ENCODE peak calls at places on chromosomes 16 and 17, in nine cellular contexts. Z, A, E, S, K, C, V, D and U are unnamed samples.

GRCh38 chr17:66150708-66151107 is 41.2 kb downstream of the CEP112 start:
- DNase-seq in V (no peak), S (no peak), Z (no peak), D (no peak), C (no peak), K (no peak), E (no peak), A (no peak), U (no peak)

GRCh38 chr16:11743308-11744074 is 834 bp upstream of the TXNDC11 start:
- DNase-seq in Z (no peak), V (no peak), A (peak; percentile 15), K (no peak), D (peak; percentile 52), S (peak; percentile 71), C (peak; percentile 22), E (no peak), U (peak; percentile 38)

GRCh38 chr17:74257311-74257710 is 16.7 kb upstream of the DNAI2 start:
- DNase-seq in Z (no peak), V (no peak), D (no peak), K (no peak), S (no peak), A (no peak), C (no peak), E (no peak), U (no peak)

GRCh38 chr16:20918486-20919239 is 18.1 kb downstream of the LYRM1 start:
- DNase-seq in D (no peak), S (peak; percentile 96), A (no peak), V (no peak), C (no peak), Z (no peak), K (no peak), E (no peak), U (no peak)

GRCh38 chr17:83082435-83082834 is 3.0 kb downstream of the METRNL start:
- DNase-seq in V (no peak), E (no peak), C (no peak), Z (no peak), K (no peak), S (no peak), A (no peak), D (peak; percentile 37), U (no peak)

GRCh38 chr16:31157136-31157535 is 7.3 kb upstream of the PRSS36 start:
- DNase-seq in S (no peak), V (no peak), K (no peak), E (no peak), C (no peak), D (no peak), Z (no peak), A (no peak), U (no peak)

GRCh38 chr16:50326835-50327465 is 41.8 kb downstream of the BRD7 start:
- DNase-seq in D (peak; percentile 68), K (no peak), C (peak; percentile 59), E (no peak), V (no peak), Z (no peak), A (peak; percentile 60), S (peak; percentile 48), U (no peak)

GRCh38 chr17:1227917-1228751 is 42.1 kb upstream of the BHLHA9 start:
- DNase-seq in C (no peak), K (no peak), S (no peak), A (no peak), D (peak; percentile 90), V (no peak), E (no peak), Z (no peak), U (no peak)

GRCh38 chr17:60258313-60258712 is 108.5 kb downstream of the CA4 start:
- DNase-seq in V (no peak), S (no peak), K (no peak), D (no peak), E (no peak), A (no peak), C (no peak), Z (no peak), U (no peak)

GRCh38 chr16:75679366-75679765 is 2.6 kb upstream of the CPHXL2 start:
- DNase-seq in C (no peak), Z (no peak), S (no peak), K (no peak), E (no peak), V (no peak), D (no peak), A (no peak), U (no peak)

GRCh38 chr16:31200821-31201510 is 1.6 kb downstream of the PYCARD start:
- DNase-seq in V (no peak), S (peak; percentile 78), K (no peak), E (no peak), C (no peak), D (peak; percentile 49), Z (peak; percentile 42), A (no peak), U (no peak)

GRCh38 chr17:34000639-34001038 is 254.4 kb upstream of the CCL2 start:
- DNase-seq in D (no peak), Z (no peak), A (no peak), E (no peak), V (no peak), C (no peak), K (no peak), S (no peak), U (no peak)

GRCh38 chr16:31536804-31537361 is 9.2 kb downstream of the AHSP start:
- DNase-seq in D (no peak), A (no peak), E (no peak), S (no peak), Z (no peak), C (no peak), V (no peak), K (no peak), U (no peak)

GRCh38 chr17:65532491-65532890 is 29.0 kb downstream of the AXIN2 start:
- DNase-seq in C (no peak), S (no peak), D (no peak), V (no peak), K (no peak), Z (no peak), E (peak; percentile 3), A (no peak), U (no peak)

GRCh38 chr17:2203818-2204217 is 99.8 kb downstream of the SMG6 start:
- DNase-seq in S (no peak), V (no peak), A (no peak), E (no peak), D (no peak), Z (no peak), K (no peak), C (no peak), U (no peak)

GRCh38 chr16:19804538-19805323 is 79.9 kb downstream of the GPRC5B start:
- DNase-seq in A (peak; percentile 5), S (no peak), C (peak; percentile 16), V (peak; percentile 76), D (peak; percentile 47), Z (peak; percentile 6), K (peak; percentile 32), E (peak; percentile 74), U (no peak)

GRCh38 chr17:9272506-9272905 is 251.2 kb downstream of the NTN1 start:
- DNase-seq in C (no peak), D (no peak), E (no peak), K (no peak), A (no peak), S (peak; percentile 52), V (no peak), Z (no peak), U (no peak)

GRCh38 chr17:77756846-77757610 is 201.5 kb upstream of the TNRC6C start:
- DNase-seq in A (no peak), E (no peak), V (no peak), D (no peak), Z (no peak), S (no peak), C (no peak), K (no peak), U (no peak)

GRCh38 chr16:23642246-23642774 is 1.0 kb downstream of the DCTN5 start:
- DNase-seq in A (no peak), K (no peak), E (no peak), C (no peak), V (no peak), Z (no peak), D (no peak), S (no peak), U (no peak)

GRCh38 chr17:39611441-39612112 is 3.9 kb upstream of the NEUROD2 start:
- DNase-seq in E (no peak), A (no peak), Z (no peak), K (no peak), S (no peak), D (no peak), C (no peak), V (no peak), U (no peak)

GRCh38 chr17:1414634-1415033 is 14.6 kb upstream of the YWHAE start:
- DNase-seq in Z (no peak), K (no peak), D (no peak), C (no peak), E (no peak), V (no peak), S (no peak), A (no peak), U (no peak)

GRCh38 chr16:85256190-85256739 is 144.0 kb upstream of the CIBAR2 start:
- DNase-seq in V (no peak), C (no peak), E (no peak), K (no peak), A (no peak), Z (no peak), S (no peak), D (peak; percentile 51), U (no peak)

GRCh38 chr16:722835-723633 is 2.1 kb downstream of the ANTKMT start:
- DNase-seq in A (no peak), Z (no peak), D (no peak), E (no peak), C (no peak), K (no peak), V (no peak), S (no peak), U (no peak)

GRCh38 chr17:39555368-39555767 is 52.4 kb downstream of the NEUROD2 start:
- DNase-seq in V (no peak), K (no peak), S (no peak), C (no peak), E (no peak), D (no peak), A (no peak), Z (no peak), U (no peak)

GRCh38 chr17:59332890-59333377 is 1.5 kb downstream of the YPEL2 start:
- DNase-seq in Z (no peak), E (no peak), S (peak; percentile 67), D (no peak), C (no peak), V (no peak), K (no peak), A (no peak), U (no peak)

GRCh38 chr16:86874141-86874540 is 295.8 kb downstream of the FOXL1 start:
- DNase-seq in Z (peak; percentile 18), D (peak; percentile 31), V (no peak), E (no peak), K (no peak), C (peak; percentile 59), A (peak; percentile 3), S (peak; percentile 42), U (no peak)

GRCh38 chr16:51565149-51565548 is 414.1 kb upstream of the SALL1 start:
- DNase-seq in Z (no peak), K (no peak), S (no peak), V (no peak), A (no peak), E (no peak), C (no peak), D (no peak), U (no peak)

GRCh38 chr17:57311281-57312216 is 55.2 kb downstream of the MSI2 start:
- DNase-seq in C (no peak), K (no peak), V (no peak), S (no peak), A (no peak), D (no peak), E (peak; percentile 31), Z (no peak), U (no peak)

GRCh38 chr16:60636117-60636516 is 1400.1 kb downstream of the CDH8 start:
- DNase-seq in C (no peak), V (no peak), D (no peak), A (no peak), S (no peak), E (no peak), Z (peak; percentile 1), K (no peak), U (no peak)

GRCh38 chr17:74386397-74386796 is 19.1 kb downstream of the GPR142 start:
- DNase-seq in V (no peak), S (no peak), Z (no peak), K (no peak), C (no peak), E (no peak), D (no peak), A (no peak), U (no peak)

GRCh38 chr17:7575481-7575883 is 4.0 kb upstream of the CD68 start:
- DNase-seq in D (no peak), E (no peak), V (no peak), S (peak; percentile 20), Z (no peak), A (no peak), K (no peak), C (no peak), U (no peak)